ENCODE peak calls at places on chromosome 20, in four cellular contexts. W, S, T and Z are unnamed samples.

GRCh38 chr20:17562804-17563305 is 7.0 kb upstream of the DSTN start:
- DNase-seq in S (no peak), T (no peak), W (no peak), Z (no peak)

GRCh38 chr20:2387180-2387577 is 6.5 kb downstream of the TGM6 start:
- DNase-seq in S (peak; percentile 25), T (peak; percentile 21), W (no peak), Z (no peak)

GRCh38 chr20:34938466-34939163 is 17.0 kb downstream of the GSS start:
- DNase-seq in S (peak; percentile 87), W (peak; percentile 76), T (no peak), Z (peak; percentile 72)

GRCh38 chr20:9955646-9956045 is 79.1 kb upstream of the ANKEF1 start:
- DNase-seq in W (no peak), S (no peak), T (no peak), Z (no peak)

GRCh38 chr20:12171927-12172581 is 254.4 kb downstream of the BTBD3 start:
- DNase-seq in W (no peak), T (no peak), S (no peak), Z (no peak)

GRCh38 chr20:32494498-32495216 is 90.5 kb downstream of the NOL4L start:
- DNase-seq in W (no peak), S (no peak), T (no peak), Z (no peak)

GRCh38 chr20:62183426-62184142 is 756 bp downstream of the MTG2 start:
- DNase-seq in S (no peak), W (no peak), T (no peak), Z (peak; percentile 11)

GRCh38 chr20:58650181-58650775 is 805 bp upstream of the STX16 start:
- DNase-seq in W (peak; percentile 70), S (no peak), T (no peak), Z (peak; percentile 50)

GRCh38 chr20:1832634-1833033 is 62.6 kb upstream of the SIRPA start:
- DNase-seq in W (no peak), S (no peak), T (no peak), Z (no peak)

GRCh38 chr20:60583741-60584140 is 625.5 kb downstream of the CDH26 start:
- DNase-seq in T (no peak), W (no peak), S (no peak), Z (no peak)

GRCh38 chr20:62048346-62048761 is 17.3 kb downstream of the TAF4 start:
- DNase-seq in W (peak; percentile 14), S (no peak), T (no peak), Z (peak; percentile 45)

GRCh38 chr20:48595495-48596475 is 232.0 kb downstream of the PREX1 start:
- DNase-seq in S (peak; percentile 18), T (no peak), W (peak; percentile 12), Z (no peak)

GRCh38 chr20:35369804-35370203 is 42.0 kb downstream of the UQCC1 start:
- DNase-seq in S (no peak), T (no peak), W (no peak), Z (no peak)

GRCh38 chr20:63087236-63087871 is 80.6 kb upstream of the BHLHE23 start:
- DNase-seq in T (no peak), W (peak; percentile 36), S (peak; percentile 4), Z (peak; percentile 42)

GRCh38 chr20:43532416-43533055 is 25.0 kb downstream of the L3MBTL1 start:
- DNase-seq in S (no peak), T (no peak), W (no peak), Z (no peak)

GRCh38 chr20:1626528-1627192 is 6.9 kb upstream of the SIRPB1 start:
- DNase-seq in T (no peak), S (no peak), W (no peak), Z (no peak)

GRCh38 chr20:23032056-23032455 is 3.1 kb upstream of the SSTR4 start:
- DNase-seq in T (no peak), W (no peak), S (no peak), Z (no peak)

GRCh38 chr20:36532388-36532787 is 8.9 kb upstream of the MYL9 start:
- DNase-seq in S (no peak), W (peak; percentile 37), T (no peak), Z (no peak)

GRCh38 chr20:36155629-36155971 is 1.1 kb downstream of the EPB41L1 start:
- DNase-seq in W (no peak), T (no peak), S (no peak), Z (no peak)

GRCh38 chr20:10218536-10219451 is at the start of gene SNAP25:
- DNase-seq in T (no peak), S (peak; percentile 22), W (no peak), Z (peak; percentile 9)

GRCh38 chr20:37226889-37227288 is 34.7 kb downstream of the GHRH start:
- DNase-seq in T (no peak), S (peak; percentile 33), W (no peak), Z (peak; percentile 60)

GRCh38 chr20:59810376-59811187 is 122.9 kb downstream of the SYCP2 start:
- DNase-seq in T (no peak), S (no peak), W (no peak), Z (no peak)

GRCh38 chr20:38805502-38805957 is at the start of gene PPP1R16B:
- DNase-seq in W (peak; percentile 70), S (peak; percentile 70), T (no peak), Z (peak; percentile 70)

GRCh38 chr20:50569864-50570836 is 60.0 kb downstream of the PTPN1 start:
- DNase-seq in T (peak; percentile 68), W (no peak), S (no peak), Z (no peak)
- TF ChIP-seq POLR2A in T (peak; percentile 26), W (no peak), S (no peak), Z (no peak)

GRCh38 chr20:19661717-19662637 is 96.1 kb upstream of the RIN2 start:
- DNase-seq in W (peak; percentile 62), T (no peak), S (peak; percentile 69), Z (peak; percentile 47)
- H3K36me3 ChIP-seq in W (no peaks in the 10 kb centered on the region), T (no peaks in the 10 kb centered on the region), S (no peaks in the 10 kb centered on the region), Z (no peaks in the 10 kb centered on the region)

DNA sequence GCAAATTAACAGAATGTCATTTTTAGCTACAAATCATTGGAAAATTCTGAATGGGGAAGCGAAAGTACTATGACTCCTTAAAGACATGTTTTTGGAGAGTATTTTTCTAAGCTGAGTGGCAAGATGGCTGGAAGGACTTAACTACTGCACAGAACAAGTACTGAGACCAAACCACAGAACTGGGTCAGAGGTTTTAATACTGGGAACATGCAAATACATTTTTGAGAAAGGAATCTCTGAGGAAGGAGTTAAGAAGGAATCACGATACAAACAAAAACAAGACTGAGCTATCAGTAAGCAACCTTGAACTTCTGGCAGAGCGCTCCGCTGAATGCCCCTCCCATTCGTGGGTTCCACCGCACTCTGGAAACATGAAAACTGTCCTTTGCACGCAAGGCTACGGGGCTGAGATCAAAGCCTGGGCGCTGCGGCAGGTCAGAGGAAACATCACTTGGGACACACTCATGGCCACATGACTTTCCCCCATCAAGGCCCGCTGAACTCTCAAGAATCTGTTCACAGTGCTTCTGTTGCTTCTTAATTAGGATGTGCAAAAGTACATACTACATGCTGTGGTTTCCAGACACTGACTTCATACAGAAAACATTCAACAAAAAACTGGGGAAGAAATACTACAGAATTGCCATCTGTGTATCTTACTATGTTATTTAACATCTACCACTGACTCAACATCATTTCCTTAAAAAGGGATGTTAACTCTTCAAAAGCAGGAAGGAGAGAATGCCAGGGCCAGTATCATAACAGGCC is 27.8 kb downstream of the SLC23A2 start:
- DNase-seq in S (peak; percentile 51), W (peak; percentile 57), T (peak; percentile 85), Z (no peak)
- H3K4me3 ChIP-seq in S (no peak overlapping the region), W (peak overlapping the region; percentile 18), T (peak overlapping the region; percentile 42), Z (peak overlapping the region; percentile 39)

DNA sequence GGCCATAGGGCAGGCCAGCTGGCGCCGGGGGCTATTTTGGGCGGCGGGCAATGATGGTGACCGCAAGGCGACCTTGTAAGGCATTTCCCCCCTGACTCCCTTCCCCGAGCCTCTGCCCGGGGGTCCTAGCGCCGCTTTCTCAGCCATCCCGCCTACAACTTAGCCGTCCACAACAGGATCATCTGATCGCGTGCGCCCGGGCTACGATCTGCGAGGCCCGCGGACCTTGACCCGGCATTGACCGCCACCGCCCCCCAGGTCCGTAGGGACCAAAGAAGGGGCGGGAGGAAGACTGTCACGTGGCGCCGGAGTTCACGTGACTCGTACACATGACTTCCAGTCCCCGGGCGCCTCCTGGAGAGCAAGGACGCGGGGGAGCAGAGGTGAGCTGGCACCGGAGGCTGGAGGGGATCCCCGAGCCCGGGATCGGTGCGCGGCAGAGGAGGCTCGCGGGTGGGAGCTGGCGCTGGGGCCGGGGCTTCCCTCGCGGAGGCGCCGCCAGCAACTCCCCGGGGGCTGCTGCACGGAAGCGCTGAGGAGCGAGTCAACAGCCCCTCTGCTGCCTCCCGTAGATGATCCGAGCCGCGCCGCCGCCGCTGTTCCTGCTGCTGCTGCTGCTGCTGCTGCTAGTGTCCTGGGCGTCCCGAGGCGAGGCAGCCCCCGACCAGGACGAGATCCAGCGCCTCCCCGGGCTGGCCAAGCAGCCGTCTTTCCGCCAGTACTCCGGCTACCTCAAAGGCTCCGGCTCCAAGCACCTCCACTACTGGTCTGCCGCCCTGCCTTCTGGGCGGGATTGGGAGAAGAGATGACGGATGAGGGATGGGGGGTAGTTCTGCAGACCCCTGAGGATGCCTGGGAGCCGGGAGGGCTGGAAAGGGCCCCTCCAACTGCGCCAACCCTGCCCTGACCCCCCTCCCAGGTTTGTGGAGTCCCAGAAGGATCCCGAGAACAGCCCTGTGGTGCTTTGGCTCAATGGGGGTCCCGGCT is at the start of the genes CTSA and NEURL2:
- DNase-seq in T (peak; percentile 51), S (peak; percentile 97), W (peak; percentile 98), Z (peak; percentile 96)
- TF ChIP-seq POLR2A in T (peak; percentile 88), S (peak; percentile 73), W (peak; percentile 65), Z (no peak)